ENCODE peak calls at places on chromosomes 6 and 20, in six cellular contexts. K is neural crest cell; M is D341Med; E is CD8-positive, alpha-beta memory T cell; Y is activated T-cell treated with anti-CD3 and anti-CD28 coated beads for 1 hour; F is choroid plexus epithelial cell. T is an unnamed sample.

GRCh38 chr6:12490904-12491571 is 200.9 kb downstream of the EDN1 start:
- DNase-seq in K (no peak), M (no peak), E (no peak), Y (no peak), F (peak), T (no peak)

GRCh38 chr6:100460650-100461204 is 4.0 kb downstream of the SIM1 start:
- DNase-seq in K (no peak), M (no peak), E (no peak), Y (no peak), F (no peak), T (no peak)

GRCh38 chr6:71852951-71853350 is 33.4 kb upstream of the RIMS1 start:
- DNase-seq in K (no peak), M (no peak), E (no peak), Y (no peak), F (no peak), T (no peak)

GRCh38 chr6:149988550-149989336 is 25.0 kb downstream of the ULBP1 start:
- DNase-seq in K (no peak), M (no peak), E (no peak), Y (no peak), F (no peak), T (no peak)

GRCh38 chr20:37992802-37993538 is 40.3 kb downstream of the TTI1 start:
- DNase-seq in K (no peak), M (peak), E (peak), Y (peak), F (peak), T (no peak)

GRCh38 chr20:44720994-44721784 is 6.0 kb downstream of the CCN5 start:
- DNase-seq in K (no peak), M (no peak), E (no peak), Y (no peak), F (peak), T (no peak)

GRCh38 chr6:108365488-108365887 is 70.6 kb downstream of the AFG1L start:
- DNase-seq in K (no peak), M (no peak), E (no peak), Y (no peak), F (no peak), T (no peak)

GRCh38 chr20:39474829-39475228 is 512.7 kb downstream of the DHX35 start:
- DNase-seq in K (no peak), M (no peak), E (no peak), Y (no peak), F (no peak), T (no peak)

GRCh38 chr6:40789143-40789764 is 202.1 kb upstream of the LRFN2 start:
- DNase-seq in K (no peak), M (no peak), E (peak), Y (no peak), F (peak), T (no peak)

GRCh38 chr20:24124951-24125650 is 136.5 kb upstream of the GGTLC1 start:
- DNase-seq in K (no peak), M (no peak), E (no peak), Y (no peak), F (no peak), T (no peak)

GRCh38 chr6:140623498-140623897 is 1249.0 kb upstream of the CITED2 start:
- DNase-seq in K (no peak), M (no peak), E (no peak), Y (no peak), F (peak), T (no peak)

GRCh38 chr6:46440133-46440532 is 51.1 kb downstream of the RCAN2 start:
- DNase-seq in K (no peak), M (no peak), E (no peak), Y (no peak), F (peak), T (no peak)

GRCh38 chr20:57835462-57836455 is 125.9 kb upstream of the PMEPA1 start:
- DNase-seq in K (no peak), M (no peak), E (no peak), Y (no peak), F (no peak), T (no peak)

GRCh38 chr6:155314773-155315515 is 660 bp upstream of the TFB1M start:
- DNase-seq in K (no peak), M (peak), E (no peak), Y (peak), F (peak), T (peak)

GRCh38 chr6:28209753-28210535 is 15.1 kb upstream of the ZSCAN9 start:
- DNase-seq in K (no peak), M (no peak), E (no peak), Y (no peak), F (no peak), T (no peak)

GRCh38 chr6:30151580-30151979 is 9.4 kb downstream of the TRIM10 start:
- DNase-seq in K (no peak), M (no peak), E (no peak), Y (no peak), F (no peak), T (no peak)

GRCh38 chr6:45609141-45609638 is 231.5 kb upstream of the SUPT3H start:
- DNase-seq in K (no peak), M (no peak), E (no peak), Y (no peak), F (peak), T (no peak)

GRCh38 chr6:44263357-44264100 is 1.8 kb downstream of the NFKBIE start:
- DNase-seq in K (no peak), M (no peak), E (peak), Y (no peak), F (peak), T (peak)

GRCh38 chr6:111291334-111291705 is 191.7 kb downstream of the REV3L start:
- DNase-seq in K (no peak), M (no peak), E (no peak), Y (no peak), F (peak), T (no peak)

GRCh38 chr6:154252676-154253075 is 103.9 kb downstream of the IPCEF1 start:
- DNase-seq in K (no peak), M (no peak), E (no peak), Y (no peak), F (peak), T (no peak)